ENCODE peak calls at places on chromosomes 11 and 22, in ten cellular contexts. D, I, Z, W, J, C, F, X, V and G are unnamed samples. For H3K4me1, the result is how much of the 10 kb centered on the place peaks cover.

GRCh38 chr11:76443254-76443935 is 1.4 kb upstream of the EMSY start:
- DNase-seq in D (no peak), I (no peak), Z (no peak), W (no peak), J (no peak), C (no peak), F (no peak), X (no peak), V (no peak), G (no peak)

GRCh38 chr11:31645747-31646146 is 136.2 kb downstream of the ELP4 start:
- DNase-seq in D (no peak), I (no peak), Z (no peak), W (no peak), J (peak), C (no peak), F (no peak), X (peak), V (no peak), G (no peak)

GRCh38 chr11:47216141-47216798 is 1.5 kb downstream of the DDB2 start:
- DNase-seq in D (peak), I (peak), Z (peak), W (no peak), J (peak), C (no peak), F (peak), X (peak), V (no peak), G (peak)

GRCh38 chr11:3022300-3022967 is 30.3 kb upstream of the NAP1L4 start:
- DNase-seq in D (no peak), I (no peak), Z (no peak), W (no peak), J (peak), C (no peak), F (no peak), X (no peak), V (no peak), G (no peak)

GRCh38 chr22:23700706-23701105 is 9.9 kb downstream of the RGL4 start:
- DNase-seq in D (no peak), I (no peak), Z (no peak), W (no peak), J (peak), C (no peak), F (no peak), X (peak), V (no peak), G (no peak)

GRCh38 chr11:10455637-10456487 is 798 bp downstream of the AMPD3 start:
- DNase-seq in D (no peak), I (peak), Z (peak), W (no peak), J (peak), C (peak), F (peak), X (peak), V (no peak), G (peak)

GRCh38 chr11:119807841-119808240 is 78.8 kb upstream of the NECTIN1 start:
- DNase-seq in D (no peak), I (no peak), Z (no peak), W (no peak), J (no peak), C (no peak), F (no peak), X (no peak), V (no peak), G (no peak)

GRCh38 chr22:42895087-42895486 is 38.0 kb upstream of the ARFGAP3 start:
- DNase-seq in D (no peak), I (no peak), Z (no peak), W (no peak), J (no peak), C (no peak), F (no peak), X (no peak), V (no peak), G (no peak)

GRCh38 chr11:2441171-2441570 is 3.1 kb downstream of the TRPM5 start:
- DNase-seq in D (no peak), I (no peak), Z (peak), W (no peak), J (no peak), C (no peak), F (no peak), X (no peak), V (peak), G (no peak)

GRCh38 chr11:35160248-35160820 is 21.4 kb downstream of the CD44 start:
- DNase-seq in D (no peak), I (no peak), Z (no peak), W (no peak), J (no peak), C (no peak), F (no peak), X (no peak), V (no peak), G (no peak)

GRCh38 chr11:35163707-35164496 is 24.9 kb downstream of the CD44 start:
- DNase-seq in D (no peak), I (no peak), Z (no peak), W (no peak), J (peak), C (no peak), F (peak), X (no peak), V (no peak), G (no peak)

GRCh38 chr11:35160902-35161585 is 22.1 kb downstream of the CD44 start:
- DNase-seq in D (no peak), I (no peak), Z (no peak), W (no peak), J (no peak), C (no peak), F (no peak), X (no peak), V (no peak), G (no peak)

GRCh38 chr11:35163209-35163608 is 24.2 kb downstream of the CD44 start:
- DNase-seq in D (no peak), I (no peak), Z (no peak), W (no peak), J (no peak), C (no peak), F (no peak), X (no peak), V (no peak), G (no peak)

DNA sequence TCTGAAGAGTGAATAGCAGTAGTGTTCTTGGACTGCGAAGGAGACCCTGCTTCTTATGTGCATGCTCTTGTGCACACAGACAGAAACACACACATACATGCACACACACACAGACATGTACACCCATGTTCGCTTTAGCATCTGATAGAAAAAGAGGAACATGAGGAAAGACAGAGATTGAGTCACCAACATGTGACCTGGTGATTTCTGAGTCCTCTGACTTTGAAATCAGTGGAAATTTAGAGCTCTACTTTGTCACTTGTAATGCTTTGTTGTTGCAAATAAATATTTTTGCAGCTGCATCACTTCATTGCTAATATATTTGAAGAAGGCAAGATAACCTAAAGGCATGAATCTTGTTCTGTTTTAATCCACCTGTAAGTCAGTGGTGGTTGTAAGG is 23.8 kb downstream of the CD44 start:
- DNase-seq in D (no peak), I (no peak), Z (no peak), W (no peak), J (peak), C (no peak), F (no peak), X (no peak), V (no peak), G (no peak)
- H3K4me1 ChIP-seq in D (half or more), I (under half), Z (under half), W (half or more), J (half or more), C (half or more), F (under half), X (under half), V (half or more), G (under half)

DNA sequence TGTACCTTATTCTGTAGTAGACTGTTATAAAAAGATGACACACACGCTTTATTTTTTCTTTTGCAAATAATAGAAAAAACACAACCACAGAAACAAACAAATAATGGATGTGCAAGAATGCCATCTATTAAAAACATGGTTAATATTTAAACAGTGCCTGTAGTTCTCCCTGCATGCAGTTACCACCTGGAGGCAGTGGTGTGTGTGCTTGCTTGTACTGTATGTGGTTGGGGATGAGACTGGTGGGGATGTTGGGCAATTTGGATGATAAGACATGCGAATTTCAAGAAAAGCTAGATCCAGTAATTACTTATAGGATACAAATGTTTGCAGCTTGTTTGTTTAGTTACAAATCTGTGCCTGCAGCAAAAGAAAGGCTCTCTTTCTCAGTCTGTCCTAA is 3.6 kb downstream of the C11orf87 start:
- DNase-seq in D (no peak), I (no peak), Z (no peak), W (no peak), J (no peak), C (no peak), F (no peak), X (no peak), V (no peak), G (no peak)
- TF ChIP-seq CTCF in D (no peak), I (no peak), Z (no peak), W (no peak), J (no peak), C (no peak), F (no peak), X (no peak), V (no peak), G (peak)

DNA sequence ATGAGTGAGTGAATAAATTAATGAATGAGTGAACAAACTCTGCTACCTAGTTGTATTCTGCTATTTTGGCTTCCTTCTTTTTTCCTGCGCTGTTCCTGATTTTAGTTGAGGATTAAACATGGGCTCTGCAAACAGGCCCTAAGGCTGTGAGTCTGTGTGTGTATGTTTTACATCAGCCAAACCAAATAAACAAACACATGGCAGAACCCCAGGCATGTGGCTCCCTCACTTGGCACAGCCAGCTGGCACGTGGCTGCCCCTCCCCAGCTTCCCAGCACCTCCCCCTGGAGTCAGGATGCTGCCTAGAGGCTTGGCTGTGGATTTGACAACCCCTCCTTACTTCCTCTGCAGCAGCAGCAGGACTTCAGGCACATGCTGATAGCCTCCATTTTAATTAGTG is 593.2 kb downstream of the INSC start:
- DNase-seq in D (no peak), I (no peak), Z (peak), W (peak), J (peak), C (no peak), F (peak), X (no peak), V (peak), G (peak)
- H3K4me3 ChIP-seq in D (no peak), I (no peak), Z (no peak), W (no peak), J (no peak), C (no peak), F (no peak), X (no peak), V (no peak), G (no peak)

DNA sequence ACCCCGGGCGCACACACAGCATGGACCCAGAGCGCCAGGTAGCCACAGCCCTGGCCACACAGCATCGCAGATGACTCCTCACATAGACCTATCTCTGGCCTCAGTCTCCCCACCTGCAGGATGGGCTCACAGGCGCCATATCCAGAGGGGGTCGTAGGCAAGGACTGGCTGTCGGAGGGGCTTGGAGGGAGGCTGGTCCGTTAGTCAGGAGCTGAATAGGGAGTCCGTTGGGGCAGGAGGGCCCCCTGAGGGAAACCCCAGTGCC is 2.1 kb downstream of the PLXNB2 start:
- DNase-seq in D (no peak), I (no peak), Z (no peak), W (no peak), J (no peak), C (no peak), F (no peak), X (no peak), V (no peak), G (no peak)
- H3K4me1 ChIP-seq in D (half or more), I (under half), Z (half or more), W (half or more), J (half or more), C (half or more), F (under half), X (half or more), V (half or more), G (half or more)

GRCh38 chr11:12087075-12087775 is 23.2 kb upstream of the MICAL2 start:
- DNase-seq in D (no peak), I (no peak), Z (no peak), W (no peak), J (peak), C (no peak), F (no peak), X (no peak), V (peak), G (no peak)

GRCh38 chr11:12089041-12089440 is 21.3 kb upstream of the MICAL2 start:
- DNase-seq in D (no peak), I (no peak), Z (no peak), W (no peak), J (no peak), C (no peak), F (no peak), X (no peak), V (peak), G (no peak)

GRCh38 chr11:12089473-12089872 is 20.9 kb upstream of the MICAL2 start:
- DNase-seq in D (no peak), I (no peak), Z (no peak), W (no peak), J (peak), C (no peak), F (no peak), X (no peak), V (peak), G (no peak)

GRCh38 chr11:12088531-12088930 is 21.9 kb upstream of the MICAL2 start:
- DNase-seq in D (no peak), I (no peak), Z (no peak), W (no peak), J (no peak), C (no peak), F (no peak), X (no peak), V (peak), G (no peak)

DNA sequence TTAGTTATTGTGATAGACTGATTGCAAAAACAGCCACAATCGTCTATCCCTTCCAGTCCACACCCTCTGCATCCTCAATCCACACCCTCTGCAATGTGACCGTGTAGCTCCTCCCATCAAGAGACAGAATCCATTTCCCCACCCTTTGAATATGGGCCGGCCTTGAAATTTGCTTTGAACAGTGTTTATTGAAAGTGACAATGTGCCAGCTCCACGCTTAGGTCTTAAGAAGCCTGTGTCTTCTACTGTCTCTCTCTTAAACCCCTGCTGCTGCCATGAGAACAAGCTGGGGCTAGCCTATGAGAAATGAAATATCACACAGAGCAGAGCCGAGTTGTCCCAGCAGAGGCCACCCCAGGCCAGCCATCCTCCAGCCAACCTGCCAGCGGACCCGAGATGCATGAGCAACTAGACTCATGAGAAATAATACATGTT is 22.3 kb upstream of the MICAL2 start:
- DNase-seq in D (peak), I (no peak), Z (peak), W (no peak), J (peak), C (no peak), F (no peak), X (no peak), V (peak), G (no peak)
- TF ChIP-seq CTCF in D (peak), I (no peak), Z (peak), W (no peak), J (peak), C (no peak), F (peak), X (peak), V (no peak), G (peak)

DNA sequence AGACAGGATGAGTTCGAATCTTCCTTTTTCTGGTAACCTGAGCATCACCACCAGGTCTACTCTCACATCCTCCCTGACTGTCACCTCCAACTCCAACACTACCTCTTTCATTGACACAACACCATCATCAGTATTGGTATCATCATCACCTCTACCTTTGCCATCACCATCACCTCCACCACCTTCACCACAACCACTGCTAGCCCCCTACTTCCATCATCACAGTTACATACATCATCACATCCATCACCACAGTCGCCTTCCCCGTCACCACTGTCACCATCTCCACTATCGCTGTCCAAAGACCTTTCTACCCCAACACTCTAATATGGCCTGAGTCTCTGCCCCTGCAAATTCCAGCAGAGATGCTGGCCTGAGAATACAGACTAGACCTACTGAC is 1.4 kb upstream of the INPP5J start:
- DNase-seq in D (no peak), I (no peak), Z (no peak), W (no peak), J (no peak), C (no peak), F (no peak), X (no peak), V (no peak), G (no peak)
- H3K4me3 ChIP-seq in D (no peak), I (no peak), Z (no peak), W (no peak), J (no peak), C (no peak), F (no peak), X (no peak), V (no peak), G (no peak)

DNA sequence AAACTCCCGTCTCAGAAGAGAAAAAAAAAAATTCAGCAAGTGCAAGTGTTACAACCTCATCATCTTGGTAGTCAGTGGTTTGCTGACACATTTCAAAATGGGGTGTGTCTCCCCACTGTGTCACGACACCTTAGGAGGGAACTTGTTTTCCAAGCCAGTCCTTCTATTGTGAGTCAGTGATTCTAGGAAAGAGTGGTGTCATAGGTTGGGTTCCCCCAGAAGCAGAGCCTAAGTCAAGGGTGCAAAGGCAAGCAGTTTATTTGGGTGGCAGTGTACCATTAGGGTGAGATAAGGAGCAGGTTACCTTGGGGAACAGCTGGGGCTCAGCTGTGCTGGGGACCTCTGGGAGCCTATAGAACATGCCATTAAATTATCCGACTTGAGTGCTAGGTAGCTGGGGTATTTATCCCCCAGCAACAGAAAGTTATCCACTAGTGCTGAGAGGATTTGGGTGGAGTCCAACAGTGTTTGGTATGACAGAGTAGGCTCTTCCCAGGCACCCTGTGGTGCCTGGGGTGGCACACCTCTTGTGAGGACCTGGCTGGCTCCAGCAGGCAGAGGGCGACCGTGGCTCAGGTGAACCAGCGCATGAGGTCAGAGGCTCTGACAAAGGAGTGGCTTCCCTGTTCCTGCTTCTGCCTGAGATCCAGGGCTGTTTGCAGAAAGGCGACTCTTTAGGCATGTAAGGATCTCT is 41.7 kb downstream of the KIAA1671 start:
- DNase-seq in D (no peak), I (no peak), Z (no peak), W (no peak), J (no peak), C (no peak), F (peak), X (no peak), V (no peak), G (no peak)
- H3K4me1 ChIP-seq in D (half or more), I (under half), Z (under half), W (under half), J (under half), C (half or more), F (under half), X (under half), V (half or more), G (under half)

GRCh38 chr22:30889268-30889995 is 79.1 kb downstream of the MORC2 start:
- DNase-seq in D (no peak), I (no peak), Z (no peak), W (no peak), J (no peak), C (no peak), F (peak), X (no peak), V (peak), G (no peak)
- TF ChIP-seq CTCF in D (no peak), I (no peak), Z (no peak), W (no peak), J (no peak), C (no peak), F (no peak), X (no peak), V (no peak), G (no peak)